ENCODE peak calls at places on chromosome 16, in seven cellular contexts. One of them, this sample, is unnamed.
A peak's percentile ranks its signal among the peaks of the same experiment; 100 is the strongest.

GRCh38 chr16:88972349-88972748 is 4.7 kb downstream of the CBFA2T3 start:
- DNase-seq in gastrocnemius medialis: no peak
- DNase-seq in HTR-8/SVneo: no peak
- DNase-seq in caudate nucleus: no peak
- DNase-seq in H9: no peak
- DNase-seq in cardiac fibroblast: peak; percentile 3
- DNase-seq in Jurkat, Clone E6-1: no peak
- DNase-seq in this sample: no peak

GRCh38 chr16:24976971-24977672 is 38.0 kb downstream of the ARHGAP17 start:
- DNase-seq in gastrocnemius medialis: no peak
- DNase-seq in HTR-8/SVneo: no peak
- DNase-seq in caudate nucleus: no peak
- DNase-seq in H9: peak; percentile 21
- DNase-seq in cardiac fibroblast: no peak
- DNase-seq in Jurkat, Clone E6-1: no peak
- DNase-seq in this sample: no peak

GRCh38 chr16:85556456-85557082 is 56.6 kb upstream of the GSE1 start:
- DNase-seq in gastrocnemius medialis: no peak
- DNase-seq in HTR-8/SVneo: no peak
- DNase-seq in caudate nucleus: no peak
- DNase-seq in H9: peak; percentile 67
- DNase-seq in cardiac fibroblast: peak; percentile 37
- DNase-seq in Jurkat, Clone E6-1: no peak
- DNase-seq in this sample: no peak

GRCh38 chr16:87064731-87065720 is 252.2 kb downstream of the C16orf95 start:
- DNase-seq in gastrocnemius medialis: no peak
- DNase-seq in HTR-8/SVneo: no peak
- DNase-seq in caudate nucleus: no peak
- DNase-seq in H9: no peak
- DNase-seq in cardiac fibroblast: no peak
- DNase-seq in Jurkat, Clone E6-1: no peak
- DNase-seq in this sample: no peak

GRCh38 chr16:81641403-81642106 is 137.5 kb upstream of the PLCG2 start:
- DNase-seq in gastrocnemius medialis: no peak
- DNase-seq in HTR-8/SVneo: no peak
- DNase-seq in caudate nucleus: no peak
- DNase-seq in H9: peak; percentile 45
- DNase-seq in cardiac fibroblast: no peak
- DNase-seq in Jurkat, Clone E6-1: no peak
- DNase-seq in this sample: no peak

GRCh38 chr16:87132361-87133014 is 184.7 kb downstream of the C16orf95 start:
- DNase-seq in gastrocnemius medialis: no peak
- DNase-seq in HTR-8/SVneo: no peak
- DNase-seq in caudate nucleus: peak; percentile 7
- DNase-seq in H9: no peak
- DNase-seq in cardiac fibroblast: peak; percentile 69
- DNase-seq in Jurkat, Clone E6-1: no peak
- DNase-seq in this sample: peak; percentile 75

GRCh38 chr16:84717484-84717883 is 17.7 kb downstream of the USP10 start:
- DNase-seq in gastrocnemius medialis: no peak
- DNase-seq in HTR-8/SVneo: no peak
- DNase-seq in caudate nucleus: no peak
- DNase-seq in H9: no peak
- DNase-seq in cardiac fibroblast: no peak
- DNase-seq in Jurkat, Clone E6-1: no peak
- DNase-seq in this sample: no peak

GRCh38 chr16:2964416-2965223 is 545 bp downstream of the KREMEN2 start:
- DNase-seq in gastrocnemius medialis: no peak
- DNase-seq in HTR-8/SVneo: peak; percentile 89
- DNase-seq in caudate nucleus: no peak
- DNase-seq in H9: peak; percentile 98
- DNase-seq in cardiac fibroblast: no peak
- DNase-seq in Jurkat, Clone E6-1: peak; percentile 63
- DNase-seq in this sample: no peak

GRCh38 chr16:55039931-55040330 is 109.3 kb downstream of the IRX5 start:
- DNase-seq in gastrocnemius medialis: no peak
- DNase-seq in HTR-8/SVneo: no peak
- DNase-seq in caudate nucleus: no peak
- DNase-seq in H9: peak; percentile 10
- DNase-seq in cardiac fibroblast: no peak
- DNase-seq in Jurkat, Clone E6-1: no peak
- DNase-seq in this sample: no peak

GRCh38 chr16:30357085-30357714 is 2.1 kb upstream of the CD2BP2 start:
- DNase-seq in gastrocnemius medialis: no peak
- DNase-seq in HTR-8/SVneo: no peak
- DNase-seq in caudate nucleus: no peak
- DNase-seq in H9: no peak
- DNase-seq in cardiac fibroblast: no peak
- DNase-seq in Jurkat, Clone E6-1: no peak
- DNase-seq in this sample: no peak

GRCh38 chr16:2611499-2611862 is 70.8 kb upstream of the KCTD5 start:
- DNase-seq in gastrocnemius medialis: no peak
- DNase-seq in HTR-8/SVneo: no peak
- DNase-seq in caudate nucleus: no peak
- DNase-seq in H9: no peak
- DNase-seq in cardiac fibroblast: no peak
- DNase-seq in Jurkat, Clone E6-1: no peak
- DNase-seq in this sample: no peak

GRCh38 chr16:15773964-15774363 is 82.9 kb downstream of the MYH11 start:
- DNase-seq in gastrocnemius medialis: no peak
- DNase-seq in HTR-8/SVneo: no peak
- DNase-seq in caudate nucleus: no peak
- DNase-seq in H9: no peak
- DNase-seq in cardiac fibroblast: peak; percentile 39
- DNase-seq in Jurkat, Clone E6-1: no peak
- DNase-seq in this sample: no peak

GRCh38 chr16:85664580-85665372 is 24.0 kb downstream of the GINS2 start:
- DNase-seq in gastrocnemius medialis: no peak
- DNase-seq in HTR-8/SVneo: no peak
- DNase-seq in caudate nucleus: no peak
- DNase-seq in H9: no peak
- DNase-seq in cardiac fibroblast: no peak
- DNase-seq in Jurkat, Clone E6-1: no peak
- DNase-seq in this sample: no peak

GRCh38 chr16:28497861-28498599 is 3.6 kb downstream of the APOBR start:
- DNase-seq in gastrocnemius medialis: no peak
- DNase-seq in HTR-8/SVneo: no peak
- DNase-seq in caudate nucleus: no peak
- DNase-seq in H9: no peak
- DNase-seq in cardiac fibroblast: no peak
- DNase-seq in Jurkat, Clone E6-1: no peak
- DNase-seq in this sample: no peak

GRCh38 chr16:1770328-1771071 is 843 bp downstream of the NME3 start:
- DNase-seq in gastrocnemius medialis: no peak
- DNase-seq in HTR-8/SVneo: no peak
- DNase-seq in caudate nucleus: no peak
- DNase-seq in H9: peak; percentile 77
- DNase-seq in cardiac fibroblast: peak; percentile 61
- DNase-seq in Jurkat, Clone E6-1: no peak
- DNase-seq in this sample: peak; percentile 61